ENCODE peak calls at places on chromosomes 2 and 18, in four cellular contexts. One of them, this sample, is unnamed.

GRCh38 chr2:46869621-46870020 is 46.0 kb downstream of the MCFD2 start:
- DNase-seq in NCI-H1436: no peak
- DNase-seq in endothelial cell: no peak
- DNase-seq in fibroblast of the aortic adventitia: no peak
- DNase-seq in this sample: no peak

GRCh38 chr2:114550895-114551793 is 108.7 kb downstream of the DPP10 start:
- DNase-seq in NCI-H1436: peak
- DNase-seq in endothelial cell: peak
- DNase-seq in fibroblast of the aortic adventitia: peak
- DNase-seq in this sample: peak

GRCh38 chr2:5121677-5122076 is 570.5 kb upstream of the SOX11 start:
- DNase-seq in NCI-H1436: no peak
- DNase-seq in endothelial cell: no peak
- DNase-seq in fibroblast of the aortic adventitia: no peak
- DNase-seq in this sample: no peak

GRCh38 chr2:96427917-96428316 is 77.2 kb downstream of the NEURL3 start:
- DNase-seq in NCI-H1436: no peak
- DNase-seq in endothelial cell: no peak
- DNase-seq in fibroblast of the aortic adventitia: peak
- DNase-seq in this sample: no peak

GRCh38 chr2:106961328-106961727 is 75.4 kb upstream of the ST6GAL2 start:
- DNase-seq in NCI-H1436: peak
- DNase-seq in endothelial cell: no peak
- DNase-seq in fibroblast of the aortic adventitia: no peak
- DNase-seq in this sample: peak

GRCh38 chr2:240597054-240597418 is 10.5 kb downstream of the CAPN10 start:
- DNase-seq in NCI-H1436: no peak
- DNase-seq in endothelial cell: no peak
- DNase-seq in fibroblast of the aortic adventitia: no peak
- DNase-seq in this sample: no peak

GRCh38 chr2:224894356-224894755 is 147.9 kb downstream of the DOCK10 start:
- DNase-seq in NCI-H1436: no peak
- DNase-seq in endothelial cell: no peak
- DNase-seq in fibroblast of the aortic adventitia: no peak
- DNase-seq in this sample: no peak

GRCh38 chr2:241029599-241030332 is 31.3 kb downstream of the SNED1 start:
- DNase-seq in NCI-H1436: no peak
- DNase-seq in endothelial cell: no peak
- DNase-seq in fibroblast of the aortic adventitia: no peak
- DNase-seq in this sample: no peak

GRCh38 chr2:21330786-21331391 is 207.1 kb downstream of the TDRD15 start:
- DNase-seq in NCI-H1436: no peak
- DNase-seq in endothelial cell: no peak
- DNase-seq in fibroblast of the aortic adventitia: no peak
- DNase-seq in this sample: no peak

GRCh38 chr2:3670376-3670775 is 12.4 kb downstream of the ALLC start:
- DNase-seq in NCI-H1436: no peak
- DNase-seq in endothelial cell: no peak
- DNase-seq in fibroblast of the aortic adventitia: no peak
- DNase-seq in this sample: no peak

GRCh38 chr2:11798946-11799495 is 52.6 kb downstream of the LPIN1 start:
- DNase-seq in NCI-H1436: no peak
- DNase-seq in endothelial cell: no peak
- DNase-seq in fibroblast of the aortic adventitia: no peak
- DNase-seq in this sample: no peak

GRCh38 chr18:77366725-77367641 is 117.3 kb downstream of the GALR1 start:
- DNase-seq in NCI-H1436: peak
- DNase-seq in endothelial cell: no peak
- DNase-seq in fibroblast of the aortic adventitia: no peak
- DNase-seq in this sample: no peak

GRCh38 chr2:199405241-199405640 is 52.5 kb downstream of the SATB2 start:
- DNase-seq in NCI-H1436: no peak
- DNase-seq in endothelial cell: no peak
- DNase-seq in fibroblast of the aortic adventitia: peak
- DNase-seq in this sample: no peak

GRCh38 chr18:8106603-8107002 is 502.6 kb upstream of the RAB12 start:
- DNase-seq in NCI-H1436: no peak
- DNase-seq in endothelial cell: no peak
- DNase-seq in fibroblast of the aortic adventitia: no peak
- DNase-seq in this sample: no peak

GRCh38 chr2:153479527-153479926 is 965 bp upstream of the RPRM start:
- DNase-seq in NCI-H1436: no peak
- DNase-seq in endothelial cell: no peak
- DNase-seq in fibroblast of the aortic adventitia: no peak
- DNase-seq in this sample: no peak

GRCh38 chr18:79801641-79802040 is 3.9 kb downstream of the KCNG2 start:
- DNase-seq in NCI-H1436: no peak
- DNase-seq in endothelial cell: no peak
- DNase-seq in fibroblast of the aortic adventitia: no peak
- DNase-seq in this sample: no peak

GRCh38 chr2:205461678-205462665 is 220.3 kb upstream of the NRP2 start:
- DNase-seq in NCI-H1436: no peak
- DNase-seq in endothelial cell: no peak
- DNase-seq in fibroblast of the aortic adventitia: peak
- DNase-seq in this sample: no peak

GRCh38 chr18:35334821-35335220 is 9.4 kb downstream of the ZNF24 start:
- DNase-seq in NCI-H1436: no peak
- DNase-seq in endothelial cell: no peak
- DNase-seq in fibroblast of the aortic adventitia: peak
- DNase-seq in this sample: no peak

GRCh38 chr2:55425449-55425848 is 5.8 kb upstream of the CCDC88A start:
- DNase-seq in NCI-H1436: no peak
- DNase-seq in endothelial cell: no peak
- DNase-seq in fibroblast of the aortic adventitia: peak
- DNase-seq in this sample: no peak

GRCh38 chr2:232345251-232345650 is 33.3 kb upstream of the ALPP start:
- DNase-seq in NCI-H1436: no peak
- DNase-seq in endothelial cell: no peak
- DNase-seq in fibroblast of the aortic adventitia: no peak
- DNase-seq in this sample: no peak

GRCh38 chr2:25041928-25042320 is at the start of gene EFR3B:
- DNase-seq in NCI-H1436: peak
- DNase-seq in endothelial cell: peak
- DNase-seq in fibroblast of the aortic adventitia: peak
- DNase-seq in this sample: peak

GRCh38 chr2:48134704-48135103 is 228.4 kb upstream of the FBXO11 start:
- DNase-seq in NCI-H1436: no peak
- DNase-seq in endothelial cell: no peak
- DNase-seq in fibroblast of the aortic adventitia: no peak
- DNase-seq in this sample: no peak